ENCODE peak calls at places on chromosomes 6 and 20, in ten cellular contexts. X, N, K, I, V, E, O, F, P and Q are unnamed samples.
A peak's percentile ranks its signal among the peaks of the same experiment; 100 is the strongest.

GRCh38 chr20:53656653-53657288 is 63.1 kb upstream of the ZNF217 start:
- DNase-seq in X (no peak), N (no peak), K (peak; percentile 71), I (peak; percentile 44), V (no peak), E (no peak), O (no peak), F (no peak), P (no peak), Q (no peak)

GRCh38 chr20:51183443-51183842 is 160.5 kb upstream of the KCNG1 start:
- DNase-seq in X (no peak), N (no peak), K (no peak), I (no peak), V (no peak), E (no peak), O (no peak), F (no peak), P (no peak), Q (no peak)

GRCh38 chr6:113855500-113856010 is 1.6 kb upstream of the MARCKS start:
- DNase-seq in X (peak; percentile 43), N (no peak), K (peak; percentile 37), I (no peak), V (no peak), E (no peak), O (peak; percentile 48), F (peak; percentile 47), P (no peak), Q (peak; percentile 31)

GRCh38 chr20:32482251-32483220 is 102.6 kb downstream of the NOL4L start:
- DNase-seq in X (peak; percentile 54), N (peak; percentile 48), K (peak; percentile 21), I (no peak), V (no peak), E (no peak), O (peak; percentile 60), F (peak; percentile 65), P (no peak), Q (peak; percentile 58)

GRCh38 chr6:42257614-42258013 is 40.0 kb upstream of the MRPS10 start:
- DNase-seq in X (no peak), N (no peak), K (no peak), I (no peak), V (no peak), E (no peak), O (no peak), F (no peak), P (no peak), Q (no peak)

GRCh38 chr6:10495014-10495413 is 26.1 kb upstream of the GCNT2 start:
- DNase-seq in X (no peak), N (no peak), K (no peak), I (no peak), V (no peak), E (no peak), O (no peak), F (no peak), P (no peak), Q (no peak)

GRCh38 chr6:134117409-134117808 is 65.0 kb upstream of the SLC2A12 start:
- DNase-seq in X (no peak), N (no peak), K (no peak), I (no peak), V (no peak), E (peak; percentile 39), O (no peak), F (no peak), P (no peak), Q (no peak)

GRCh38 chr6:135073757-135074393 is 19.3 kb upstream of the HBS1L start:
- DNase-seq in X (no peak), N (no peak), K (no peak), I (no peak), V (no peak), E (no peak), O (no peak), F (no peak), P (no peak), Q (no peak)

GRCh38 chr6:33126101-33126714 is 50.4 kb downstream of the HLA-DPB1 start:
- DNase-seq in X (peak; percentile 82), N (peak; percentile 31), K (peak; percentile 50), I (no peak), V (peak; percentile 75), E (peak; percentile 41), O (peak; percentile 82), F (peak; percentile 63), P (peak; percentile 4), Q (peak; percentile 69)

GRCh38 chr20:57439432-57439831 is 48.2 kb downstream of the RBM38 start:
- DNase-seq in X (peak; percentile 92), N (no peak), K (no peak), I (no peak), V (no peak), E (no peak), O (no peak), F (no peak), P (no peak), Q (no peak)

GRCh38 chr6:34390531-34391013 is 1.9 kb downstream of the NUDT3 start:
- DNase-seq in X (no peak), N (no peak), K (no peak), I (no peak), V (no peak), E (no peak), O (no peak), F (no peak), P (no peak), Q (no peak)

GRCh38 chr6:2450546-2450945 is 205.1 kb upstream of the GMDS start:
- DNase-seq in X (peak; percentile 69), N (no peak), K (peak; percentile 10), I (no peak), V (no peak), E (no peak), O (no peak), F (no peak), P (no peak), Q (no peak)

GRCh38 chr6:163404825-163405265 is 9.7 kb upstream of the QKI start:
- DNase-seq in X (peak; percentile 14), N (no peak), K (peak; percentile 87), I (no peak), V (no peak), E (no peak), O (no peak), F (no peak), P (no peak), Q (no peak)

GRCh38 chr20:17622851-17623508 is 53.1 kb downstream of the DSTN start:
- DNase-seq in X (peak; percentile 10), N (no peak), K (no peak), I (no peak), V (no peak), E (no peak), O (no peak), F (no peak), P (no peak), Q (no peak)

GRCh38 chr20:36606171-36607116 is 865 bp downstream of the RAB5IF start:
- DNase-seq in X (peak; percentile 32), N (no peak), K (peak; percentile 60), I (no peak), V (peak; percentile 17), E (peak; percentile 13), O (no peak), F (no peak), P (no peak), Q (no peak)

GRCh38 chr6:138240476-138241245 is 22.4 kb upstream of the PBOV1 start:
- DNase-seq in X (no peak), N (no peak), K (no peak), I (no peak), V (no peak), E (peak; percentile 43), O (no peak), F (no peak), P (no peak), Q (no peak)

GRCh38 chr6:143885116-143885515 is 20.8 kb downstream of the ZC2HC1B start:
- DNase-seq in X (no peak), N (no peak), K (no peak), I (no peak), V (no peak), E (no peak), O (no peak), F (no peak), P (no peak), Q (no peak)

GRCh38 chr6:158905277-158905676 is 86.1 kb upstream of the EZR start:
- DNase-seq in X (no peak), N (no peak), K (no peak), I (no peak), V (peak; percentile 54), E (no peak), O (no peak), F (no peak), P (no peak), Q (no peak)

GRCh38 chr6:165245287-165245686 is 64.1 kb downstream of the C6orf118 start:
- DNase-seq in X (no peak), N (no peak), K (peak; percentile 63), I (no peak), V (peak; percentile 1), E (no peak), O (no peak), F (no peak), P (no peak), Q (no peak)
- TF ChIP-seq CTCF in X (no peak), N (peak; percentile 57), K (peak; percentile 42), I (peak; percentile 25), V (peak; percentile 66), E (peak; percentile 53), O (no peak), F (no peak), P (no peak), Q (no peak)

DNA sequence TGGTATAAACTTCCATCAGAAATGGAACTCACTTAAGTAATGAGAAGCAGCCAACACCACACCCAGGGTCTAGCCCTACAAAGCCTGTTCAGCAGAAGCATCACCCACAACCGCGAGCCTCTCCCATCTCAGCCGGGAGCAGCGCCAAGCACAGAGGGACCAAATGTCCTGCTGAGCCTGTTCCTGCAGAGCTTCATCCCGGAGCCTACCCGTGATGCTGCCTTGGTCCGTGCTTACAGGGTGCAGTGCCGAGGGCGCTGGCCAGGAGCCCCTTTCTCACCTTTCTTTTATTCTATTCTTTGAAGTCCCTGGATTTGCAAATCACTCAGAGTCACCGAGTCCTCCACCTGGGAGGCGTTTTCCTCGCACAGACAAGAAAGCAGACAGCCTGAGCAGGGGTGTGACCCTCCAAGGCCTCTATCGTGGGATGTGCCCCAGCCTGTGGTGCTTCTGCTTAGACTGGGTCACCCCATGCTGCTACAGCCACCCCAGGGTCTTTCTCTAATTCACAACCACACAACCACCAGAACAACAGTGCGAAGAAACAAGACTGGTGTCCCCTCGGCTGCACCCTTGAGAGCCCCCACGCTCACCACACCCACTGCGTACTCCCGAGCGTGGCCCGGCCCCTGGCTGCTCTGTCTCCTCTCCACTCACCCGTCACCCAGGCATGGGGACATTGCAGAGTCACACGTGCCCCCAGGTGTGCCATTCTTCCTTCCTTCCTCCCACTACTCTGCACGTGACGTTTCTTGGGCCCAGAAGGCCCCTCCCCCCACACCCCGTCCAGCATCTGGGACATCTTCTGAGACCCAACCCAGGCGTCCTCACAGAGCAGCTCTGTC is 92.2 kb upstream of the MPC1 start:
- DNase-seq in X (peak; percentile 4), N (no peak), K (no peak), I (no peak), V (no peak), E (no peak), O (no peak), F (no peak), P (no peak), Q (no peak)
- TF ChIP-seq CTCF in X (no peak), N (no peak), K (no peak), I (no peak), V (no peak), E (no peak), O (no peak), F (no peak), P (no peak), Q (no peak)

GRCh38 chr6:52670502-52671409 is at the start of gene TMEM14A:
- DNase-seq in X (peak; percentile 96), N (peak; percentile 95), K (peak; percentile 95), I (peak; percentile 86), V (peak; percentile 92), E (peak; percentile 83), O (peak; percentile 91), F (peak; percentile 93), P (peak; percentile 81), Q (peak; percentile 96)
- TF ChIP-seq CTCF in X (peak; percentile 35), N (no peak), K (no peak), I (no peak), V (no peak), E (no peak), O (no peak), F (no peak), P (no peak), Q (no peak)

GRCh38 chr6:24600903-24601302 is 45.1 kb downstream of the KIAA0319 start:
- DNase-seq in X (no peak), N (no peak), K (no peak), I (no peak), V (no peak), E (no peak), O (no peak), F (no peak), P (no peak), Q (no peak)
- TF ChIP-seq CTCF in X (no peak), N (no peak), K (no peak), I (no peak), V (peak; percentile 75), E (no peak), O (no peak), F (peak; percentile 26), P (peak; percentile 29), Q (no peak)